ENCODE peak calls at places on chromosomes 12 and 14, in five cellular contexts. One of them, this sample, is unnamed.

GRCh38 chr14:76163668-76164363 is 12.1 kb downstream of the GPATCH2L start:
- DNase-seq in Calu3: no peak
- DNase-seq in fibroblast of the aortic adventitia: no peak
- DNase-seq in testis: no peak
- DNase-seq in glutamatergic neuron: no peak
- DNase-seq in this sample: no peak

GRCh38 chr14:104286496-104286895 is 148.1 kb downstream of the KIF26A start:
- DNase-seq in Calu3: no peak
- DNase-seq in fibroblast of the aortic adventitia: no peak
- DNase-seq in testis: no peak
- DNase-seq in glutamatergic neuron: peak
- DNase-seq in this sample: no peak

GRCh38 chr12:96063046-96063445 is 27.7 kb upstream of the LTA4H start:
- DNase-seq in Calu3: no peak
- DNase-seq in fibroblast of the aortic adventitia: peak
- DNase-seq in testis: no peak
- DNase-seq in glutamatergic neuron: no peak
- DNase-seq in this sample: no peak

GRCh38 chr12:14795028-14795448 is 8.2 kb downstream of the WBP11 start:
- DNase-seq in Calu3: no peak
- DNase-seq in fibroblast of the aortic adventitia: peak
- DNase-seq in testis: no peak
- DNase-seq in glutamatergic neuron: no peak
- DNase-seq in this sample: no peak

GRCh38 chr14:62097072-62097471 is 334.9 kb downstream of the SNAPC1 start:
- DNase-seq in Calu3: no peak
- DNase-seq in fibroblast of the aortic adventitia: no peak
- DNase-seq in testis: no peak
- DNase-seq in glutamatergic neuron: no peak
- DNase-seq in this sample: no peak

GRCh38 chr12:79959484-79959883 is 24.6 kb upstream of the PPP1R12A start:
- DNase-seq in Calu3: no peak
- DNase-seq in fibroblast of the aortic adventitia: peak
- DNase-seq in testis: no peak
- DNase-seq in glutamatergic neuron: no peak
- DNase-seq in this sample: no peak

GRCh38 chr12:79691299-79692248 is 810 bp upstream of the PAWR start:
- DNase-seq in Calu3: no peak
- DNase-seq in fibroblast of the aortic adventitia: peak
- DNase-seq in testis: peak
- DNase-seq in glutamatergic neuron: no peak
- DNase-seq in this sample: no peak

GRCh38 chr14:103542545-103543088 is 13.6 kb downstream of the TRMT61A start:
- DNase-seq in Calu3: peak
- DNase-seq in fibroblast of the aortic adventitia: no peak
- DNase-seq in testis: peak
- DNase-seq in glutamatergic neuron: peak
- DNase-seq in this sample: peak

GRCh38 chr14:44700184-44700583 is 193.1 kb upstream of the FSCB start:
- DNase-seq in Calu3: no peak
- DNase-seq in fibroblast of the aortic adventitia: peak
- DNase-seq in testis: no peak
- DNase-seq in glutamatergic neuron: no peak
- DNase-seq in this sample: no peak

GRCh38 chr12:96368233-96368632 is 32.0 kb downstream of the CDK17 start:
- DNase-seq in Calu3: no peak
- DNase-seq in fibroblast of the aortic adventitia: peak
- DNase-seq in testis: no peak
- DNase-seq in glutamatergic neuron: no peak
- DNase-seq in this sample: no peak

GRCh38 chr14:66596241-66596985 is 88.5 kb downstream of the GPHN start:
- DNase-seq in Calu3: no peak
- DNase-seq in fibroblast of the aortic adventitia: no peak
- DNase-seq in testis: no peak
- DNase-seq in glutamatergic neuron: no peak
- DNase-seq in this sample: no peak

GRCh38 chr14:99769799-99770198 is 23.4 kb upstream of the EML1 start:
- DNase-seq in Calu3: no peak
- DNase-seq in fibroblast of the aortic adventitia: no peak
- DNase-seq in testis: no peak
- DNase-seq in glutamatergic neuron: no peak
- DNase-seq in this sample: no peak

GRCh38 chr14:95664546-95664945 is 21.7 kb upstream of the TCL1B start:
- DNase-seq in Calu3: no peak
- DNase-seq in fibroblast of the aortic adventitia: no peak
- DNase-seq in testis: no peak
- DNase-seq in glutamatergic neuron: no peak
- DNase-seq in this sample: no peak

GRCh38 chr14:50335389-50335788 is 23.3 kb downstream of the DMAC2L start:
- DNase-seq in Calu3: no peak
- DNase-seq in fibroblast of the aortic adventitia: peak
- DNase-seq in testis: peak
- DNase-seq in glutamatergic neuron: peak
- DNase-seq in this sample: peak

GRCh38 chr14:85296466-85297210 is 233.3 kb upstream of the FLRT2 start:
- DNase-seq in Calu3: no peak
- DNase-seq in fibroblast of the aortic adventitia: peak
- DNase-seq in testis: peak
- DNase-seq in glutamatergic neuron: no peak
- DNase-seq in this sample: no peak

GRCh38 chr12:66241061-66242043 is 52.3 kb downstream of the IRAK3 start:
- DNase-seq in Calu3: no peak
- DNase-seq in fibroblast of the aortic adventitia: peak
- DNase-seq in testis: no peak
- DNase-seq in glutamatergic neuron: no peak
- DNase-seq in this sample: no peak

GRCh38 chr12:131860472-131861260 is 32.5 kb downstream of the MMP17 start:
- DNase-seq in Calu3: peak
- DNase-seq in fibroblast of the aortic adventitia: peak
- DNase-seq in testis: no peak
- DNase-seq in glutamatergic neuron: no peak
- DNase-seq in this sample: no peak

GRCh38 chr14:72644758-72645489 is 249.0 kb downstream of the DPF3 start:
- DNase-seq in Calu3: no peak
- DNase-seq in fibroblast of the aortic adventitia: no peak
- DNase-seq in testis: no peak
- DNase-seq in glutamatergic neuron: no peak
- DNase-seq in this sample: no peak

GRCh38 chr14:72645706-72646105 is 248.2 kb downstream of the DPF3 start:
- DNase-seq in Calu3: no peak
- DNase-seq in fibroblast of the aortic adventitia: no peak
- DNase-seq in testis: no peak
- DNase-seq in glutamatergic neuron: no peak
- DNase-seq in this sample: no peak

GRCh38 chr14:72641086-72641485 is 252.8 kb downstream of the DPF3 start:
- DNase-seq in Calu3: no peak
- DNase-seq in fibroblast of the aortic adventitia: no peak
- DNase-seq in testis: no peak
- DNase-seq in glutamatergic neuron: no peak
- DNase-seq in this sample: no peak

GRCh38 chr14:72644038-72644437 is 249.9 kb downstream of the DPF3 start:
- DNase-seq in Calu3: no peak
- DNase-seq in fibroblast of the aortic adventitia: no peak
- DNase-seq in testis: no peak
- DNase-seq in glutamatergic neuron: peak
- DNase-seq in this sample: no peak

DNA sequence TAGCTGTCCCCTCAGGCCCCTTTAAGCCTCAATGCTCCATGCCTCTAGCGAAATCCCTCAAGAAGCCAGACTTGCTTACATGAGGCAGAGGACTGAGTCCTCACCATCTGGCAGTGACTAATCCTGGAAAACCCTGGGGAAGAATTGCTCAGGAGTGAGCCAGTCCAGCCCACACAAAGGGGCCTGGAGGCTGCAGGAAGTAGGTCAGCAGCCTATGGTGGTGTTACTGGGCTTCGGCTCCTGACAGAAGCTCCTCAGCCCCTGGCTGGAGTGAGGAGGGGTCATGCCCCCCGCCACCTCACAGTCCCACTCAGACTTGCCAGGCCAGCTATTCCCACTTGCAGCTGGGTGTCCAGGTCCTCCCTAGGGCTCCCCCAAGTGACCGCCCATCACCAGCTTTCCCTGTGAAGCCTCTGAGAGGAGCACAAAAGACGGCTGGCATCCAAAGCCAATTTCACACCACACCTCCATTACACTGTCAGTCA is 250.5 kb downstream of the DPF3 start:
- DNase-seq in Calu3: peak
- DNase-seq in fibroblast of the aortic adventitia: peak
- DNase-seq in testis: peak
- DNase-seq in glutamatergic neuron: peak
- DNase-seq in this sample: no peak
- TF ChIP-seq CTCF in Calu3: no peak
- TF ChIP-seq CTCF in fibroblast of the aortic adventitia: no peak
- TF ChIP-seq CTCF in testis: no peak
- TF ChIP-seq CTCF in glutamatergic neuron: no peak
- TF ChIP-seq CTCF in this sample: no peak

DNA sequence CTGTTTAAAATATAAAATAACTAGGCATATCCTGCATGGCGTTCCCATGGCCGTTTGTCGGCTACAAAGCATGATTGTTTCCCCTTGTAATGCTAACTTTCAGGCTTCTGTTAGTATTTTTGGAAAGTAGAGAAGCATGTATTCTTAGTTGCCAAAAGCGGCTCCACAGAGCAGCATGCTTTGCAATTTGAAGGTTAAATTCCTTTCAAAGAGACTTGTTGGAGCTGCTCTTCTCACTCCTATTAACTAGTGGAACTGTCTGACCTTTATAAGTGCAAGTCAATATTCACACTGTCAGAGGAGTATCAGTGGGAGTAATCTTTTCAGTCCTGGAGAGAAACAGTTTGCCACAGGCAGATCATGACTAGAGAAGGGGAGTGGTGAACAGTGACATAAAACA is 656.1 kb upstream of the NOVA1 start:
- DNase-seq in Calu3: no peak
- DNase-seq in fibroblast of the aortic adventitia: no peak
- DNase-seq in testis: no peak
- DNase-seq in glutamatergic neuron: no peak
- DNase-seq in this sample: no peak
- TF ChIP-seq CTCF in Calu3: no peak
- TF ChIP-seq CTCF in fibroblast of the aortic adventitia: no peak
- TF ChIP-seq CTCF in testis: no peak
- TF ChIP-seq CTCF in glutamatergic neuron: no peak
- TF ChIP-seq CTCF in this sample: no peak

GRCh38 chr14:39988939-39989338 is 556.7 kb upstream of the FBXO33 start:
- DNase-seq in Calu3: peak
- DNase-seq in fibroblast of the aortic adventitia: peak
- DNase-seq in testis: no peak
- DNase-seq in glutamatergic neuron: no peak
- DNase-seq in this sample: no peak
- TF ChIP-seq CTCF in Calu3: no peak
- TF ChIP-seq CTCF in fibroblast of the aortic adventitia: no peak
- TF ChIP-seq CTCF in testis: no peak
- TF ChIP-seq CTCF in glutamatergic neuron: no peak
- TF ChIP-seq CTCF in this sample: peak

DNA sequence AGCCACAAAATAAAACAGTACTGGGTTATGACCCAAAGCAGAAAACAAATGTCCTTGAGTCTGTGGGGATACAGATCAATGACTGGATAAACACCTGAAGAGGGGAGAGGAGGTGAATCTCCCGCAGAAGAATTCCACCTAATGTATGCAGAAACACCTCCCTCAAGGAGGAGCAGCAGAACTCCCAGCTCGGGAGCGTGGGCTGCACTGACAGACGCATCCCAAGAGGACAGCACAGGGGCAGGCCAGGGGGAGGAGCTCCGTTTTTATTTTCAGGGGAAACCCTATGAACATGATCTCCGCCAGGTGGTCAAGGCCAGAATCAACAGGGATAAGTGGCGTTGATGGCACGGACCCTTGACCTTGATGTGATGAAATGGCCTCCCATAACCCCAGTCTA is 41.8 kb upstream of the PPP2R5C start:
- DNase-seq in Calu3: no peak
- DNase-seq in fibroblast of the aortic adventitia: no peak
- DNase-seq in testis: no peak
- DNase-seq in glutamatergic neuron: no peak
- DNase-seq in this sample: no peak
- TF ChIP-seq CTCF in Calu3: no peak
- TF ChIP-seq CTCF in fibroblast of the aortic adventitia: no peak
- TF ChIP-seq CTCF in testis: no peak
- TF ChIP-seq CTCF in glutamatergic neuron: no peak
- TF ChIP-seq CTCF in this sample: no peak